ENCODE peak calls at places on chromosomes 11 and 22, in seven cellular contexts. X is kidney, F is ovary, B is stomach, O is A549, H is HCT116, V is PC-3. I is an unnamed sample.

GRCh38 chr11:62832346-62833234 is at the start of gene TEX54:
- DNase-seq in F (peak; percentile 67), V (no peak), X (peak; percentile 81), H (no peak), B (peak; percentile 32), O (no peak), I (peak; percentile 70)

GRCh38 chr11:83717551-83717950 is 431.4 kb upstream of the CCDC90B start:
- DNase-seq in V (no peak), F (no peak), O (no peak), B (no peak), X (no peak), H (no peak), I (no peak)

GRCh38 chr11:83855237-83855636 is 569.1 kb upstream of the CCDC90B start:
- DNase-seq in H (no peak), X (no peak), F (no peak), B (no peak), V (no peak), O (no peak), I (no peak)

GRCh38 chr22:43126506-43127165 is 16.1 kb downstream of the BIK start:
- DNase-seq in O (peak; percentile 85), V (peak; percentile 88), H (peak; percentile 82), F (no peak), B (peak; percentile 57), X (peak; percentile 83), I (no peak)

GRCh38 chr11:112248216-112248615 is 12.4 kb downstream of the PLET1 start:
- DNase-seq in X (no peak), B (no peak), O (no peak), F (no peak), V (peak; percentile 86), H (no peak), I (no peak)

GRCh38 chr11:93512073-93512475 is 31.1 kb downstream of the SMCO4 start:
- DNase-seq in F (no peak), X (no peak), V (no peak), O (no peak), H (no peak), B (no peak), I (no peak)

GRCh38 chr11:121482231-121483129 is 29.7 kb upstream of the SORL1-AS1 start:
- DNase-seq in X (no peak), H (no peak), B (no peak), O (no peak), V (no peak), F (no peak), I (no peak)

GRCh38 chr11:44979536-44980399 is 29.1 kb upstream of the TP53I11 start:
- DNase-seq in F (no peak), H (peak; percentile 10), V (peak; percentile 92), B (peak; percentile 92), O (peak; percentile 75), X (peak; percentile 92), I (peak; percentile 84)

GRCh38 chr11:12185914-12186313 is 75.5 kb downstream of the MICAL2 start:
- DNase-seq in V (no peak), O (no peak), F (no peak), B (no peak), H (no peak), X (no peak), I (peak; percentile 78)

GRCh38 chr11:8017894-8018741 is 31.0 kb downstream of the EIF3F start:
- DNase-seq in X (no peak), O (no peak), H (no peak), V (no peak), B (no peak), F (peak; percentile 49), I (peak; percentile 52)

DNA sequence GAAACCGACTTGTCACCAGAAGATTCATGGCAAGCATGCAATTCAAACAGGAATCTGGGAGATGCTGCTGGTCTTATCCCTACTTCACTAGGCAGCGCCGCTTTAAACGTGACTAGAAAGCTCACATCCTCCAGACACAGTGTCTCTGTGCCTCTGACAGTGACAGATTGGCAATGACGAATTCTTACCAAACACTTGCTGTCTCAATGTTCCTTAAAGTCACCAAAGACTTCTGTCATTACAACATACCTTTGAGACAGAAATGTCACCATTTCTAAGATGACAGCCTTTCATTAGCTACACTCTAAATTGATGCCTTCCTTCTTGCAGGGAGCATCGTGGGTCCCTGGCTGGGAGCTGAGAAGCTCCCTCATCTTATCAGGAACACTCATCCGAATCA is 197.8 kb downstream of the CWF19L2 start:
- DNase-seq in H (no peak), F (no peak), X (no peak), V (no peak), O (no peak), B (no peak), I (no peak)
- H3K4me1 ChIP-seq in H (no peaks in the 10 kb centered on the region), F (no peaks in the 10 kb centered on the region), X (no peaks in the 10 kb centered on the region), V (no peaks in the 10 kb centered on the region), O (no peaks in the 10 kb centered on the region), B (no peaks in the 10 kb centered on the region), I (peaks cover 2% of the 10 kb centered on the region)

DNA sequence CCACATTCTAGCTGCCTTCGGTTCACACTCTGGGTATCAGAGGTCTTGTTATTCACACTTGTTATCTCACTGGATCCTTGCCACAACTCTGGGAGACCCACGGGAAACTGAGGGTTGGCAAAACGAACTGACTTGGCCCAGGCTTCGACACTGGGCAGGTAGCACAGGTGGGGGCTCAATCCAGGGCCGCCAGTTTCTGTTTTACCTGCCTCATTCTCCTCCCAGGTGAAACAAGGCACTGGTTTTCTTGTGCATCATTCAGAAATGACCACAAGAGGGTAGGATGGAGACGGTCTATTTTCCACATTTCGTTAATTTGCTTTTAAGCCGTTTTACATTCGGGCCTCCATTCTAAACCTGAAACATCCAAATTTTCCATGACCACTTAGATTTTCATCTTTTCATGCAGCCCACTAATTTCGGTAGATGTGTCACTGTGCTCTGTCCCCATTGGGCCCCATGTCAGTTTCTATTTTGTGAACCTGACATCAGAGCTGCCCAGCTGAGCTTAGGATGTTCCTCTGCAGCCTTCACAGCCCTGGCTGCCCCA is 108.1 kb downstream of the KIAA1671 start:
- DNase-seq in V (no peak), B (no peak), H (no peak), O (no peak), F (no peak), X (no peak), I (no peak)
- TF ChIP-seq CTCF in V (peak; percentile 42), B (no peak), H (peak; percentile 49), O (no peak), F (no peak), X (no peak), I (peak; percentile 26)

GRCh38 chr11:38323961-38324761 is 1726.1 kb upstream of the RAG2 start:
- DNase-seq in H (no peak), V (peak; percentile 62), O (no peak), X (no peak), B (no peak), F (no peak), I (no peak)
- H3K27ac ChIP-seq in H (no peak overlapping the region), V (no peak overlapping the region), O (no peak overlapping the region), X (no peak overlapping the region), B (no peak overlapping the region), F (no peak overlapping the region), I (no peak overlapping the region)

GRCh38 chr11:78370406-78371172 is 47.0 kb downstream of the GAB2 start:
- DNase-seq in O (no peak), X (no peak), F (no peak), H (no peak), V (no peak), B (no peak), I (no peak)
- H3K4me1 ChIP-seq in O (peaks cover 9% of the 10 kb centered on the region), X (peaks cover 6% of the 10 kb centered on the region), F (peaks cover 14% of the 10 kb centered on the region), H (peaks cover 5% of the 10 kb centered on the region), V (peaks cover 14% of the 10 kb centered on the region), B (peaks cover 14% of the 10 kb centered on the region), I (peaks cover 32% of the 10 kb centered on the region)

GRCh38 chr11:127136438-127136837 is 135.9 kb upstream of the KIRREL3 start:
- DNase-seq in H (no peak), B (no peak), X (no peak), F (no peak), V (no peak), O (no peak), I (no peak)
- TF ChIP-seq CTCF in H (no peak), B (no peak), X (no peak), F (no peak), V (peak; percentile 19), O (no peak), I (no peak)

GRCh38 chr22:39631381-39631780 is 60.8 kb downstream of the CACNA1I start:
- DNase-seq in O (no peak), F (no peak), H (no peak), V (no peak), X (no peak), B (no peak), I (no peak)

GRCh38 chr22:39638958-39639357 is 68.4 kb downstream of the CACNA1I start:
- DNase-seq in F (no peak), V (peak; percentile 48), O (no peak), H (no peak), B (no peak), X (no peak), I (no peak)

GRCh38 chr22:39634530-39635399 is 64.2 kb downstream of the CACNA1I start:
- DNase-seq in V (peak; percentile 94), F (no peak), O (peak; percentile 78), B (peak; percentile 44), H (peak; percentile 80), X (no peak), I (no peak)

GRCh38 chr22:39631857-39632256 is 61.3 kb downstream of the CACNA1I start:
- DNase-seq in H (no peak), B (no peak), X (no peak), O (no peak), V (no peak), F (no peak), I (no peak)

GRCh38 chr22:39635719-39636118 is 65.2 kb downstream of the CACNA1I start:
- DNase-seq in H (no peak), X (no peak), O (no peak), F (no peak), B (no peak), V (no peak), I (no peak)
- H3K27ac ChIP-seq in H (peak overlapping the region; percentile 82), X (no peak overlapping the region), O (peak overlapping the region; percentile 54), F (no peak overlapping the region), B (no peak overlapping the region), V (no peak overlapping the region), I (no peak overlapping the region)

GRCh38 chr11:6738590-6738989 is 33.2 kb downstream of the OR2AG2 start:
- DNase-seq in X (no peak), H (no peak), B (no peak), F (no peak), O (no peak), V (no peak), I (no peak)

GRCh38 chr11:6736495-6737121 is 35.2 kb downstream of the OR2AG2 start:
- DNase-seq in H (no peak), V (no peak), F (no peak), B (no peak), O (no peak), X (no peak), I (no peak)

GRCh38 chr11:6734616-6735015 is 37.2 kb downstream of the OR2AG2 start:
- DNase-seq in F (no peak), O (no peak), V (no peak), H (no peak), B (no peak), X (no peak), I (no peak)

GRCh38 chr11:6735306-6735705 is 36.5 kb downstream of the OR2AG2 start:
- DNase-seq in X (no peak), V (peak; percentile 23), F (no peak), O (no peak), H (no peak), B (no peak), I (no peak)

GRCh38 chr11:6737872-6738466 is 33.8 kb downstream of the OR2AG2 start:
- DNase-seq in B (peak; percentile 65), X (no peak), V (peak; percentile 74), O (peak; percentile 36), H (peak; percentile 43), F (no peak), I (no peak)
- H3K4me1 ChIP-seq in B (no peaks in the 10 kb centered on the region), X (no peaks in the 10 kb centered on the region), V (peaks cover 4% of the 10 kb centered on the region), O (no peaks in the 10 kb centered on the region), H (no peaks in the 10 kb centered on the region), F (no peaks in the 10 kb centered on the region), I (peaks cover 4% of the 10 kb centered on the region)